ENCODE peak calls at places on chromosomes 2 and 18, in five cellular contexts. B is mammary epithelial cell, T is MM.1S, H is GM23338, E is astrocyte. G is an unnamed sample. For H3K79me2, the result is how much of the 10 kb centered on the place peaks cover.

GRCh38 chr2:119064567-119064966 is 94.0 kb downstream of the C1QL2 start:
- DNase-seq in B (no peak), T (no peak), H (no peak), E (no peak), G (no peak)

GRCh38 chr2:8495189-8495855 is 186.5 kb upstream of the ID2 start:
- DNase-seq in B (no peak), T (no peak), H (no peak), E (no peak), G (no peak)

GRCh38 chr2:31736695-31737454 is 156.1 kb upstream of the SRD5A2 start:
- DNase-seq in B (no peak), T (no peak), H (no peak), E (no peak), G (no peak)

GRCh38 chr2:64401501-64401880 is 52.5 kb upstream of the LGALSL start:
- DNase-seq in B (no peak), T (no peak), H (no peak), E (no peak), G (no peak)

GRCh38 chr18:67132919-67133318 is 383.6 kb downstream of the DSEL start:
- DNase-seq in B (peak), T (no peak), H (no peak), E (no peak), G (no peak)

GRCh38 chr2:16240459-16240858 is 300.1 kb downstream of the MYCN start:
- DNase-seq in B (no peak), T (no peak), H (no peak), E (no peak), G (no peak)

GRCh38 chr2:177407031-177407430 is 14.5 kb downstream of the AGPS start:
- DNase-seq in B (no peak), T (no peak), H (no peak), E (no peak), G (no peak)

GRCh38 chr2:71153585-71153984 is 23.2 kb downstream of the MPHOSPH10 start:
- DNase-seq in B (no peak), T (no peak), H (no peak), E (no peak), G (no peak)

GRCh38 chr2:20488136-20488705 is 41.3 kb downstream of the RHOB start:
- DNase-seq in B (no peak), T (no peak), H (no peak), E (peak), G (peak)

GRCh38 chr18:74631242-74632087 is 33.8 kb downstream of the ZNF407 start:
- DNase-seq in B (no peak), T (no peak), H (no peak), E (peak), G (no peak)

GRCh38 chr2:226136739-226137138 is 662.9 kb downstream of the IRS1 start:
- DNase-seq in B (peak), T (no peak), H (no peak), E (no peak), G (no peak)

GRCh38 chr2:40257812-40258457 is 194.0 kb downstream of the SLC8A1 start:
- DNase-seq in B (no peak), T (no peak), H (no peak), E (no peak), G (no peak)

GRCh38 chr2:219532378-219532649 is 11.3 kb downstream of the CHPF start:
- DNase-seq in B (no peak), T (no peak), H (no peak), E (no peak), G (no peak)

GRCh38 chr2:120109186-120110061 is 96.5 kb downstream of the EPB41L5 start:
- DNase-seq in B (peak), T (peak), H (no peak), E (peak), G (peak)

GRCh38 chr2:202700075-202700901 is 65.5 kb downstream of the FAM117B start:
- DNase-seq in B (no peak), T (no peak), H (no peak), E (no peak), G (no peak)

GRCh38 chr2:192216336-192216735 is 21.6 kb upstream of the TMEFF2 start:
- DNase-seq in B (no peak), T (no peak), H (no peak), E (no peak), G (no peak)

GRCh38 chr2:46814160-46814559 is 101.4 kb downstream of the MCFD2 start:
- DNase-seq in B (no peak), T (no peak), H (no peak), E (peak), G (no peak)

GRCh38 chr2:46813680-46814079 is 101.9 kb downstream of the MCFD2 start:
- DNase-seq in B (no peak), T (no peak), H (no peak), E (no peak), G (no peak)

GRCh38 chr2:46811379-46812310 is 104.0 kb downstream of the MCFD2 start:
- DNase-seq in B (no peak), T (no peak), H (no peak), E (no peak), G (no peak)

GRCh38 chr2:46813046-46813445 is 102.6 kb downstream of the MCFD2 start:
- DNase-seq in B (no peak), T (no peak), H (no peak), E (no peak), G (no peak)

GRCh38 chr2:46812381-46813024 is 103.1 kb downstream of the MCFD2 start:
- DNase-seq in B (peak), T (no peak), H (no peak), E (peak), G (no peak)
- H3K27ac ChIP-seq in B (no peak), T (no peak), H (no peak), E (peak), G (no peak)

GRCh38 chr2:88068044-88068443 is 419 bp downstream of the SMYD1 start:
- DNase-seq in B (no peak), T (no peak), H (no peak), E (no peak), G (no peak)

GRCh38 chr2:88071365-88071764 is 3.7 kb downstream of the SMYD1 start:
- DNase-seq in B (no peak), T (no peak), H (peak), E (no peak), G (no peak)

GRCh38 chr2:88067598-88067997 is at the start of gene SMYD1:
- DNase-seq in B (no peak), T (no peak), H (no peak), E (no peak), G (no peak)

GRCh38 chr2:88069117-88069516 is 1.5 kb downstream of the SMYD1 start:
- DNase-seq in B (no peak), T (no peak), H (no peak), E (no peak), G (no peak)

DNA sequence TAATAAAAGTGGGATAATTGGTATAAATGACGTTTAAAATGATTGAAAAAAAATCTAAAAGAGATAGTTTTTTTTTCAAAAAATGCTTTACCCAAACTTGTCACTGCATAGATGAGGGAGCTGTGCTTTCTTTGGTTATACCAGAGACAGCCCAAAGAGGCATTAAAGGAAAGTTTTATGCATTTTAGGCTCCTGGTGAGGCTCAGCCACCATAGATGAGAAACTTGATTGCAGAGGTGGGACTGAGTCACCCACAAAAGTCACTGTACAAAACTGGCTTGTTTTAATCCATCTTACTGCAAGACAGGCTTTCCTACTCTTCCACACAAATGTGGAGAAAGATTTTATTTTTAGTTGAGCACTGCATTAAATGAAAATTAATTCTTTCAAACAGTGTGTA is 2.4 kb downstream of the SMYD1 start:
- DNase-seq in B (no peak), T (no peak), H (no peak), E (no peak), G (no peak)
- H3K79me2 ChIP-seq in B (under half), T (under half), H (under half), E (under half), G (under half)

GRCh38 chr2:95337829-95338228 is 40.7 kb downstream of the KCNIP3 start:
- DNase-seq in B (no peak), T (no peak), H (no peak), E (no peak), G (no peak)

GRCh38 chr2:95336408-95336807 is 39.3 kb downstream of the KCNIP3 start:
- DNase-seq in B (no peak), T (no peak), H (no peak), E (no peak), G (no peak)

GRCh38 chr2:95333056-95333455 is 35.9 kb downstream of the KCNIP3 start:
- DNase-seq in B (no peak), T (no peak), H (no peak), E (no peak), G (no peak)

GRCh38 chr2:95333888-95334338 is 36.8 kb downstream of the KCNIP3 start:
- DNase-seq in B (peak), T (no peak), H (no peak), E (peak), G (peak)

DNA sequence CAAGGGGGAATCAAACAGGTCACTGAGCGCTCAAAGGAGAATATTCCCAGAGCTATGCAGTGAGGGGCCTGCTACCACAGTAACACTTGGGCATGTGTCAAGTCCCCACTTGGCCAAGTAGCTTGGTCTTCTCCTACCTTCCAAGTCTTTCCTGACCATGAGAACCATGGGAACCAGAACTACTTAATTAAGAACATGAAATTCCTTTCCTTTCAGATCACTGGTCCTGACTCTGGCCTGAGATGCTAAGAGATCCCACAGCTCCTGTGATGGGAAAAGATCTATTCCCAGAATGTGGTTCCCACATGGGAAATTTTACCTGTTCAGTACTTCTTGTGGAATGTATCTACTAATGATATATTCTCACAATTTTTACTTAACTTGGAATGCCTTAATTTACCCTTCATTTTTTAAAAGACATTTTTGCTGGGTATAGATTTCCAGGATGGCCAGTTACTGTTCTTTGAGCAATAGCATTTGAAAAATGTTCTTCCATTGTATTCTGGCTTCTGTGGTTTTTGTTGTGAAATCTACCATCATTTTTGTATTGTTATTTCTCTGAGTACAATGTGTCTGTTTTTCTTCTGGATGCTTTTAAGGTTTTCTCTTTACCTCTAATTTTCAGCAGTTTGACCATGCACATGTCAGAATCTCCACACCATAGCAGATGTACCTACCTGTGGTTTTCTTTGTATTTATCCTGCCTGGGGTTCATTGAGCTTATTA is 37.9 kb downstream of the KCNIP3 start:
- DNase-seq in B (peak), T (no peak), H (no peak), E (peak), G (no peak)
- H3K4me2 ChIP-seq in B (no peak), T (no peak), H (no peak), E (no peak), G (no peak)

GRCh38 chr2:112690853-112691390 is 29.9 kb upstream of the NT5DC4 start:
- DNase-seq in B (peak), T (peak), H (peak), E (peak), G (peak)
- H3K27ac ChIP-seq in B (peak), T (no peak), H (no peak), E (no peak), G (no peak)

GRCh38 chr2:33496150-33496549 is 19.7 kb downstream of the RASGRP3 start:
- DNase-seq in B (no peak), T (no peak), H (no peak), E (peak), G (no peak)

GRCh38 chr2:33495683-33496082 is 19.2 kb downstream of the RASGRP3 start:
- DNase-seq in B (no peak), T (no peak), H (no peak), E (no peak), G (no peak)

GRCh38 chr2:33494155-33494779 is 17.8 kb downstream of the RASGRP3 start:
- DNase-seq in B (peak), T (peak), H (no peak), E (no peak), G (no peak)

GRCh38 chr2:33497177-33497787 is 20.8 kb downstream of the RASGRP3 start:
- DNase-seq in B (no peak), T (peak), H (no peak), E (peak), G (no peak)

DNA sequence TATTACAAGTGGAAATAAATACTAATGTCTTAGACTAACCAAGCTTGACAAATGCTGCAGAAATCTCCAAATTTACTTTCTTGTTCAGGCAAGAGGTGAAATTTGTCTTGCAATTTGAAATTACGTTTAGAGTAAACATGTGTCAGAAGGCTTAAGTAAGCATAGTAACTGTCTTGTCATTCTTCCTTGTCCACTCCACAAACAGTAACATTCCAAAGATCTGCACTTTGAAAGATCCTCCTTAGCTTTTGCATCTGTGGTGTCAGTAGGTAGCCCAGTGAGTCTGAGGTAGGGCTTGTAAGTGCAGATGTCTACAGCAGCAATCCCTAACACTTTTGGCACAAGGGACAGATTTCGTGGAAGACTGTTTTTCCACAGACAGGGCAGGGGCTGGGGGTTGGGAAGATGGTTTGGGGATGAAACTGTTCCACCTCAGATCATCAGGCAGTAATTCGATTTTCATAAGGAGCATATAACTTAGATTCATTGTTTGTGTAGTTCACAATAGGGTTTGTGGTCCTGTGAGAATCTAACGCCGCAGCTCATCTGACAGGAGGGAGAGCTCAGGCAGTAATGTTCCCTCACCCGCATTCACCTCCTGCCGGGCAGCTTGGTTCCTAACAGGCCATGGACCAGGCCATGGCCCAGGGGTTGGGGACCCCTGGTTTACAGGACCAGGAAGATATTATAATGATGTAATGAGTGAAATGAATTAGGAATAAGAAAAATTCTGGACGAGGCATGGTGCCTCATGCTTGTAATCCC is 18.6 kb downstream of the RASGRP3 start:
- DNase-seq in B (no peak), T (no peak), H (no peak), E (no peak), G (no peak)
- H3K79me2 ChIP-seq in B (under half), T (half or more), H (under half), E (under half), G (under half)

GRCh38 chr2:100767224-100767653 is 52.7 kb upstream of the NPAS2 start:
- DNase-seq in B (peak), T (no peak), H (no peak), E (peak), G (no peak)
- H3K4me2 ChIP-seq in B (no peak), T (no peak), H (no peak), E (peak), G (no peak)

DNA sequence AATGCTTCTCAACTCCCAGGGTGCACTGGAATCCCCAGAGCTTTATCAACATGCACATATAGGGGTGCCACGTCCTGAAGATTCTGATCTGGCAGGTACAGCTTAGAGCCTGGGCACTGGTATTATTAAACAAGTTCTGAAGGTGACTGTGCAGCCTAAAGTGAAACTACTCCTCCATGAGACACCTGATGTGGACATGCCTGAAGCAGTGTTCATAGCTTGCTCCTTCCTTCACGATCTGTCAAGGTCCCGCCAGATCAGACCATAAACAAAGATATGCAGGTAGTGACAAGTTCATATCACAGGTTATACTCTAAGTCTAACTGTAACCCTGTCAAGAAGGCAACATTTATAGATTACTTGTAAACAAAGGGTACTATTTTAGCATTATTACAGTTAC is 65.3 kb upstream of the DNER start:
- DNase-seq in B (peak), T (no peak), H (no peak), E (no peak), G (no peak)
- H3K27ac ChIP-seq in B (no peak), T (no peak), H (no peak), E (no peak), G (no peak)

DNA sequence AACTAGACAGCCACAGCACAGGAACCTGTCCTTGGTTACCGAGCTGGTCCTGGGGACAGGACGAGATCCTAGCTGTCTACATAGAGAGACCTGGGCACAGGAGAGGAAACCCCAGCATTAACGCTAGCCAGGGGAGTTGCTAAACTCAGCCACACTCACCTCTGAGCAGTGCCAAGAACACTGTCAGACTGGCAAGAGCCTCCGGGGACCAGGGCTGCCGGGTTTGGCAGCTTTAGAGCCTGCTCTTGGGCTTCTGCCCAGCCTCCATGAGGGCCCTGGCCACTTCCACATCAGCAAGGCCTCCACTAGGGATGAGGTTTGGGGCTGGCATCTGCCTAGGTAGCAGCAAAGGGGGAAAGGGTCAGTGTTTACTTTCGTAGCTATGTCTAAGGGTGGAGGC is 6.7 kb downstream of the TMBIM1 start:
- DNase-seq in B (peak), T (no peak), H (no peak), E (peak), G (no peak)
- H3K79me2 ChIP-seq in B (half or more), T (half or more), H (under half), E (half or more), G (under half)

GRCh38 chr2:203934006-203934632 is 2.4 kb upstream of the ICOS start:
- DNase-seq in B (no peak), T (no peak), H (no peak), E (no peak), G (no peak)

GRCh38 chr2:203934711-203935438 is 1.7 kb upstream of the ICOS start:
- DNase-seq in B (no peak), T (no peak), H (no peak), E (no peak), G (no peak)

GRCh38 chr2:203936535-203936934 is at the start of gene ICOS:
- DNase-seq in B (no peak), T (no peak), H (no peak), E (no peak), G (no peak)

GRCh38 chr2:203936949-203937348 is 386 bp downstream of the ICOS start:
- DNase-seq in B (no peak), T (no peak), H (no peak), E (no peak), G (no peak)

DNA sequence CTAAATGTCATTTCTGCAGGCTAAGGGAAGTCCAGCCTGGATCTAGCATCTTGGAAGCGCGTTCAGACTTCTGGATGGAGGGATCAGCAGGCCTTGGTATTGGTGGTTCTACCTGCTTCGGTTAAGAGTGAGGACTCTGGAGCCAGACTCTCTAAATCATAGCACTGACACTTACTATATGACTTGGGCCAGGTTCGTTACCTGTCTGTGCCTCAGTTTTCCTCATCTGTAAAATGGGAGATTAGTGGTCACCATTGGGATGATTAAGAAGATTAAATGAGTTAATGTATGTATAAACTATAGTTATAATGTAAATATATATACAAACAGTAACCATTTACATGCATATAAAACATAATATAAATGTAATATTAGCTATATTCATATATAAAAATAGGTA is 995 bp upstream of the ICOS start:
- DNase-seq in B (no peak), T (no peak), H (no peak), E (no peak), G (no peak)
- H3K4me2 ChIP-seq in B (no peak), T (no peak), H (no peak), E (no peak), G (no peak)

GRCh38 chr2:113169002-113169530 is 4.7 kb upstream of the PSD4 start:
- DNase-seq in B (no peak), T (no peak), H (no peak), E (no peak), G (no peak)
- H3K27ac ChIP-seq in B (no peak), T (no peak), H (no peak), E (no peak), G (no peak)

G was measured in Karpas-422.